ENCODE peak calls at places on chromosomes 1 and 21, in nine cellular contexts. I is stimulated activated CD8-positive, alpha-beta memory T cell treated with anti-CD3 and anti-CD28 coated beads, Interleukin-4, amount 100 ng/mL, for 1 hour; O is fibroblast of lung; E is NCI-H1092; Z is NCI-H146; H is epithelial cell of esophagus; L is fibroblast of pulmonary artery; U is T-helper 17 cell; B is EL. T is an unnamed sample.

GRCh38 chr1:110076789-110077500 is 6.5 kb upstream of the ALX3 start:
- DNase-seq in E (no peak), O (no peak), I (no peak), Z (no peak), H (no peak), U (no peak), B (no peak), L (no peak), T (no peak)

GRCh38 chr1:206482611-206483010 is 12.3 kb downstream of the IKBKE start:
- DNase-seq in I (no peak), L (no peak), U (no peak), H (peak), O (no peak), E (no peak), Z (peak), B (no peak), T (no peak)

GRCh38 chr1:115251856-115252255 is 86.2 kb downstream of the NGF start:
- DNase-seq in E (no peak), U (no peak), I (no peak), B (peak), Z (no peak), O (peak), L (peak), H (peak), T (peak)

GRCh38 chr1:55580845-55581332 is 365.7 kb upstream of the USP24 start:
- DNase-seq in H (peak), O (peak), L (peak), B (peak), E (no peak), Z (no peak), U (no peak), I (no peak), T (peak)

GRCh38 chr1:27413004-27413403 is 20.6 kb downstream of the GPR3 start:
- DNase-seq in O (no peak), L (no peak), H (peak), U (no peak), I (no peak), Z (no peak), E (no peak), B (no peak), T (no peak)

GRCh38 chr1:11979453-11979817 is 809 bp upstream of the MFN2 start:
- DNase-seq in B (no peak), L (no peak), H (no peak), O (no peak), I (no peak), E (peak), Z (peak), U (no peak), T (no peak)

GRCh38 chr1:236612349-236612748 is 8.0 kb upstream of the HEATR1 start:
- DNase-seq in U (no peak), B (no peak), E (no peak), I (no peak), O (no peak), L (no peak), H (no peak), Z (no peak), T (no peak)

GRCh38 chr21:16055012-16055411 is 325.2 kb downstream of the USP25 start:
- DNase-seq in E (no peak), H (no peak), Z (no peak), O (no peak), B (no peak), L (no peak), U (no peak), I (no peak), T (no peak)

GRCh38 chr1:155329980-155330598 is 9.4 kb downstream of the RUSC1 start:
- DNase-seq in I (no peak), U (no peak), H (peak), B (no peak), E (no peak), O (no peak), Z (no peak), L (no peak), T (peak)

GRCh38 chr1:45876000-45876399 is 72.6 kb downstream of the MAST2 start:
- DNase-seq in U (no peak), E (no peak), H (no peak), L (no peak), I (no peak), O (no peak), B (no peak), Z (peak), T (no peak)

GRCh38 chr1:29878501-29878900 is 642.2 kb downstream of the PTPRU start:
- DNase-seq in Z (no peak), O (no peak), U (no peak), B (no peak), E (peak), I (no peak), H (no peak), L (no peak), T (no peak)

GRCh38 chr1:1144122-1144842 is 28.4 kb upstream of the C1orf159 start:
- DNase-seq in E (no peak), U (no peak), B (no peak), O (no peak), Z (peak), L (no peak), H (peak), I (no peak), T (no peak)

GRCh38 chr1:189983156-189983555 is 494.5 kb downstream of the BRINP3 start:
- DNase-seq in H (peak), B (no peak), O (no peak), Z (no peak), E (no peak), L (no peak), I (no peak), U (no peak), T (no peak)

GRCh38 chr1:28926629-28927441 is 12.5 kb downstream of the EPB41 start:
- DNase-seq in U (no peak), H (no peak), I (no peak), E (no peak), B (no peak), Z (peak), O (no peak), L (peak), T (peak)

GRCh38 chr21:45945066-45945867 is 36.3 kb upstream of the COL6A1 start:
- DNase-seq in Z (no peak), I (no peak), U (no peak), B (no peak), E (no peak), H (no peak), L (no peak), O (no peak), T (no peak)

GRCh38 chr1:92749024-92749634 is 35.8 kb downstream of the EVI5 start:
- DNase-seq in L (peak), O (peak), B (peak), Z (peak), I (no peak), E (peak), U (no peak), H (peak), T (peak)

GRCh38 chr1:202852163-202852904 is 36.6 kb downstream of the RABIF start:
- DNase-seq in B (peak), L (peak), Z (peak), I (no peak), O (peak), U (no peak), E (peak), H (peak), T (peak)

GRCh38 chr1:232377494-232377770 is 252.5 kb downstream of the SIPA1L2 start:
- DNase-seq in L (peak), O (peak), Z (no peak), H (peak), U (no peak), B (peak), I (no peak), E (no peak), T (peak)

GRCh38 chr1:150748859-150749719 is 16.5 kb downstream of the CTSS start:
- DNase-seq in O (no peak), I (no peak), H (peak), L (no peak), E (no peak), B (no peak), U (no peak), Z (no peak), T (no peak)

GRCh38 chr1:28064064-28064463 is 24.3 kb downstream of the EYA3 start:
- DNase-seq in I (no peak), L (peak), E (no peak), O (peak), U (no peak), H (peak), B (peak), Z (no peak), T (peak)

GRCh38 chr1:158022554-158023278 is 29.3 kb downstream of the KIRREL1 start:
- DNase-seq in B (no peak), U (no peak), E (no peak), I (no peak), L (peak), Z (no peak), H (no peak), O (peak), T (no peak)

GRCh38 chr1:246773213-246773641 is 49.0 kb downstream of the SCCPDH start:
- DNase-seq in H (peak), U (no peak), O (no peak), Z (no peak), B (no peak), I (no peak), L (no peak), E (no peak), T (no peak)

GRCh38 chr1:203504400-203505250 is 10.7 kb downstream of the OPTC start:
- DNase-seq in B (peak), L (peak), Z (peak), O (peak), U (peak), I (peak), E (peak), H (peak), T (peak)

T was measured in iris pigment epithelial cell.